ENCODE peak calls at places on chromosome 5, in six cellular contexts. One of them, this sample, is unnamed.

GRCh38 chr5:168585119-168585912 is 6.1 kb upstream of the PANK3 start:
- DNase-seq in CD8-positive, alpha-beta memory T cell: no peak
- DNase-seq in psoas muscle: no peak
- DNase-seq in right lobe of liver: no peak
- DNase-seq in CD4-positive, CD25-positive, alpha-beta regulatory T cell: no peak
- DNase-seq in GM23248: no peak
- DNase-seq in this sample: no peak

GRCh38 chr5:96893342-96893741 is 17.0 kb downstream of the ERAP2 start:
- DNase-seq in CD8-positive, alpha-beta memory T cell: no peak
- DNase-seq in psoas muscle: no peak
- DNase-seq in right lobe of liver: no peak
- DNase-seq in CD4-positive, CD25-positive, alpha-beta regulatory T cell: no peak
- DNase-seq in GM23248: peak; percentile 15
- DNase-seq in this sample: no peak

GRCh38 chr5:16550316-16550952 is 66.4 kb downstream of the RETREG1 start:
- DNase-seq in CD8-positive, alpha-beta memory T cell: no peak
- DNase-seq in psoas muscle: no peak
- DNase-seq in right lobe of liver: no peak
- DNase-seq in CD4-positive, CD25-positive, alpha-beta regulatory T cell: no peak
- DNase-seq in GM23248: peak; percentile 77
- DNase-seq in this sample: no peak

GRCh38 chr5:179869641-179870402 is 11.2 kb upstream of the MRNIP start:
- DNase-seq in CD8-positive, alpha-beta memory T cell: no peak
- DNase-seq in psoas muscle: no peak
- DNase-seq in right lobe of liver: no peak
- DNase-seq in CD4-positive, CD25-positive, alpha-beta regulatory T cell: no peak
- DNase-seq in GM23248: no peak
- DNase-seq in this sample: no peak

GRCh38 chr5:43900974-43901373 is 298.0 kb downstream of the NNT start:
- DNase-seq in CD8-positive, alpha-beta memory T cell: no peak
- DNase-seq in psoas muscle: no peak
- DNase-seq in right lobe of liver: no peak
- DNase-seq in CD4-positive, CD25-positive, alpha-beta regulatory T cell: no peak
- DNase-seq in GM23248: no peak
- DNase-seq in this sample: no peak

GRCh38 chr5:168943485-168943884 is 357.5 kb downstream of the SLIT3 start:
- DNase-seq in CD8-positive, alpha-beta memory T cell: no peak
- DNase-seq in psoas muscle: no peak
- DNase-seq in right lobe of liver: no peak
- DNase-seq in CD4-positive, CD25-positive, alpha-beta regulatory T cell: no peak
- DNase-seq in GM23248: no peak
- DNase-seq in this sample: no peak

GRCh38 chr5:128905225-128906110 is 59.8 kb upstream of the SLC27A6 start:
- DNase-seq in CD8-positive, alpha-beta memory T cell: no peak
- DNase-seq in psoas muscle: no peak
- DNase-seq in right lobe of liver: no peak
- DNase-seq in CD4-positive, CD25-positive, alpha-beta regulatory T cell: peak; percentile 2
- DNase-seq in GM23248: peak; percentile 54
- DNase-seq in this sample: peak; percentile 49

GRCh38 chr5:11902304-11902703 is 1.9 kb downstream of the CTNND2 start:
- DNase-seq in CD8-positive, alpha-beta memory T cell: no peak
- DNase-seq in psoas muscle: no peak
- DNase-seq in right lobe of liver: no peak
- DNase-seq in CD4-positive, CD25-positive, alpha-beta regulatory T cell: no peak
- DNase-seq in GM23248: no peak
- DNase-seq in this sample: no peak

GRCh38 chr5:5266296-5266695 is 126.2 kb downstream of the ADAMTS16 start:
- DNase-seq in CD8-positive, alpha-beta memory T cell: no peak
- DNase-seq in psoas muscle: no peak
- DNase-seq in right lobe of liver: no peak
- DNase-seq in CD4-positive, CD25-positive, alpha-beta regulatory T cell: no peak
- DNase-seq in GM23248: no peak
- DNase-seq in this sample: no peak

GRCh38 chr5:140481758-140482157 is 65.7 kb upstream of the EIF4EBP3 start:
- DNase-seq in CD8-positive, alpha-beta memory T cell: no peak
- DNase-seq in psoas muscle: no peak
- DNase-seq in right lobe of liver: no peak
- DNase-seq in CD4-positive, CD25-positive, alpha-beta regulatory T cell: no peak
- DNase-seq in GM23248: peak; percentile 76
- DNase-seq in this sample: no peak

GRCh38 chr5:89265511-89266169 is 382.7 kb upstream of the MEF2C start:
- DNase-seq in CD8-positive, alpha-beta memory T cell: no peak
- DNase-seq in psoas muscle: no peak
- DNase-seq in right lobe of liver: no peak
- DNase-seq in CD4-positive, CD25-positive, alpha-beta regulatory T cell: no peak
- DNase-seq in GM23248: peak; percentile 87
- DNase-seq in this sample: no peak

GRCh38 chr5:157519579-157520253 is 55.9 kb downstream of the ADAM19 start:
- DNase-seq in CD8-positive, alpha-beta memory T cell: no peak
- DNase-seq in psoas muscle: no peak
- DNase-seq in right lobe of liver: no peak
- DNase-seq in CD4-positive, CD25-positive, alpha-beta regulatory T cell: no peak
- DNase-seq in GM23248: no peak
- DNase-seq in this sample: no peak

GRCh38 chr5:42612997-42613396 is 143.6 kb upstream of the CCDC152 start:
- DNase-seq in CD8-positive, alpha-beta memory T cell: no peak
- DNase-seq in psoas muscle: no peak
- DNase-seq in right lobe of liver: no peak
- DNase-seq in CD4-positive, CD25-positive, alpha-beta regulatory T cell: no peak
- DNase-seq in GM23248: peak; percentile 71
- DNase-seq in this sample: no peak

GRCh38 chr5:72624641-72625236 is 117.5 kb upstream of the ZNF366 start:
- DNase-seq in CD8-positive, alpha-beta memory T cell: no peak
- DNase-seq in psoas muscle: peak; percentile 38
- DNase-seq in right lobe of liver: no peak
- DNase-seq in CD4-positive, CD25-positive, alpha-beta regulatory T cell: no peak
- DNase-seq in GM23248: peak; percentile 75
- DNase-seq in this sample: no peak

GRCh38 chr5:43231977-43232376 is 40.0 kb downstream of the NIM1K start:
- DNase-seq in CD8-positive, alpha-beta memory T cell: no peak
- DNase-seq in psoas muscle: no peak
- DNase-seq in right lobe of liver: peak; percentile 65
- DNase-seq in CD4-positive, CD25-positive, alpha-beta regulatory T cell: no peak
- DNase-seq in GM23248: peak; percentile 13
- DNase-seq in this sample: no peak

GRCh38 chr5:125477586-125477975 is 731.1 kb upstream of the ZNF608 start:
- DNase-seq in CD8-positive, alpha-beta memory T cell: no peak
- DNase-seq in psoas muscle: no peak
- DNase-seq in right lobe of liver: no peak
- DNase-seq in CD4-positive, CD25-positive, alpha-beta regulatory T cell: no peak
- DNase-seq in GM23248: no peak
- DNase-seq in this sample: no peak

GRCh38 chr5:54646285-54647101 is 128.9 kb downstream of the SNX18 start:
- DNase-seq in CD8-positive, alpha-beta memory T cell: peak; percentile 82
- DNase-seq in psoas muscle: peak; percentile 72
- DNase-seq in right lobe of liver: peak; percentile 71
- DNase-seq in CD4-positive, CD25-positive, alpha-beta regulatory T cell: peak; percentile 3
- DNase-seq in GM23248: peak; percentile 73
- DNase-seq in this sample: peak; percentile 63

GRCh38 chr5:10756539-10756938 is 4.5 kb downstream of the DAP start:
- DNase-seq in CD8-positive, alpha-beta memory T cell: no peak
- DNase-seq in psoas muscle: no peak
- DNase-seq in right lobe of liver: no peak
- DNase-seq in CD4-positive, CD25-positive, alpha-beta regulatory T cell: no peak
- DNase-seq in GM23248: peak; percentile 81
- DNase-seq in this sample: no peak

GRCh38 chr5:89437450-89438435 is 554.8 kb upstream of the MEF2C start:
- DNase-seq in CD8-positive, alpha-beta memory T cell: no peak
- DNase-seq in psoas muscle: no peak
- DNase-seq in right lobe of liver: no peak
- DNase-seq in CD4-positive, CD25-positive, alpha-beta regulatory T cell: no peak
- DNase-seq in GM23248: peak; percentile 15
- DNase-seq in this sample: no peak

GRCh38 chr5:130796032-130796431 is 369.0 kb downstream of the HINT1 start:
- DNase-seq in CD8-positive, alpha-beta memory T cell: no peak
- DNase-seq in psoas muscle: no peak
- DNase-seq in right lobe of liver: no peak
- DNase-seq in CD4-positive, CD25-positive, alpha-beta regulatory T cell: no peak
- DNase-seq in GM23248: no peak
- DNase-seq in this sample: no peak

GRCh38 chr5:102958481-102959011 is 161.4 kb downstream of the GIN1 start:
- DNase-seq in CD8-positive, alpha-beta memory T cell: no peak
- DNase-seq in psoas muscle: no peak
- DNase-seq in right lobe of liver: no peak
- DNase-seq in CD4-positive, CD25-positive, alpha-beta regulatory T cell: no peak
- DNase-seq in GM23248: peak; percentile 77
- DNase-seq in this sample: no peak

GRCh38 chr5:61525573-61526142 is 193.6 kb downstream of the ZSWIM6 start:
- DNase-seq in CD8-positive, alpha-beta memory T cell: no peak
- DNase-seq in psoas muscle: no peak
- DNase-seq in right lobe of liver: no peak
- DNase-seq in CD4-positive, CD25-positive, alpha-beta regulatory T cell: no peak
- DNase-seq in GM23248: no peak
- DNase-seq in this sample: no peak

GRCh38 chr5:84255318-84255717 is 129.4 kb downstream of the EDIL3 start:
- DNase-seq in CD8-positive, alpha-beta memory T cell: no peak
- DNase-seq in psoas muscle: no peak
- DNase-seq in right lobe of liver: no peak
- DNase-seq in CD4-positive, CD25-positive, alpha-beta regulatory T cell: no peak
- DNase-seq in GM23248: peak; percentile 74
- DNase-seq in this sample: no peak

GRCh38 chr5:2992806-2993205 is 241.3 kb upstream of the IRX2 start:
- DNase-seq in CD8-positive, alpha-beta memory T cell: no peak
- DNase-seq in psoas muscle: no peak
- DNase-seq in right lobe of liver: no peak
- DNase-seq in CD4-positive, CD25-positive, alpha-beta regulatory T cell: no peak
- DNase-seq in GM23248: no peak
- DNase-seq in this sample: no peak

GRCh38 chr5:119329701-119330100 is 26.1 kb upstream of the TNFAIP8 start:
- DNase-seq in CD8-positive, alpha-beta memory T cell: no peak
- DNase-seq in psoas muscle: no peak
- DNase-seq in right lobe of liver: no peak
- DNase-seq in CD4-positive, CD25-positive, alpha-beta regulatory T cell: no peak
- DNase-seq in GM23248: no peak
- DNase-seq in this sample: no peak

GRCh38 chr5:35478856-35479682 is 138.6 kb upstream of the SPEF2 start:
- DNase-seq in CD8-positive, alpha-beta memory T cell: no peak
- DNase-seq in psoas muscle: no peak
- DNase-seq in right lobe of liver: no peak
- DNase-seq in CD4-positive, CD25-positive, alpha-beta regulatory T cell: no peak
- DNase-seq in GM23248: peak; percentile 72
- DNase-seq in this sample: no peak

GRCh38 chr5:23025604-23026003 is 172.5 kb upstream of the CDH12 start:
- DNase-seq in CD8-positive, alpha-beta memory T cell: no peak
- DNase-seq in psoas muscle: no peak
- DNase-seq in right lobe of liver: no peak
- DNase-seq in CD4-positive, CD25-positive, alpha-beta regulatory T cell: no peak
- DNase-seq in GM23248: no peak
- DNase-seq in this sample: no peak

GRCh38 chr5:76716456-76717157 is 681 bp downstream of the F2R start:
- DNase-seq in CD8-positive, alpha-beta memory T cell: no peak
- DNase-seq in psoas muscle: no peak
- DNase-seq in right lobe of liver: no peak
- DNase-seq in CD4-positive, CD25-positive, alpha-beta regulatory T cell: no peak
- DNase-seq in GM23248: peak; percentile 31
- DNase-seq in this sample: no peak

GRCh38 chr5:83711982-83712601 is 8.6 kb downstream of the HAPLN1 start:
- DNase-seq in CD8-positive, alpha-beta memory T cell: no peak
- DNase-seq in psoas muscle: no peak
- DNase-seq in right lobe of liver: no peak
- DNase-seq in CD4-positive, CD25-positive, alpha-beta regulatory T cell: no peak
- DNase-seq in GM23248: peak; percentile 45
- DNase-seq in this sample: peak; percentile 62

GRCh38 chr5:36712719-36713118 is 106.3 kb downstream of the SLC1A3 start:
- DNase-seq in CD8-positive, alpha-beta memory T cell: no peak
- DNase-seq in psoas muscle: no peak
- DNase-seq in right lobe of liver: no peak
- DNase-seq in CD4-positive, CD25-positive, alpha-beta regulatory T cell: no peak
- DNase-seq in GM23248: no peak
- DNase-seq in this sample: no peak

GRCh38 chr5:144421411-144421810 is 250.7 kb downstream of the KCTD16 start:
- DNase-seq in CD8-positive, alpha-beta memory T cell: no peak
- DNase-seq in psoas muscle: no peak
- DNase-seq in right lobe of liver: no peak
- DNase-seq in CD4-positive, CD25-positive, alpha-beta regulatory T cell: no peak
- DNase-seq in GM23248: peak; percentile 20
- DNase-seq in this sample: no peak

GRCh38 chr5:134503088-134503936 is 22.2 kb upstream of the JADE2 start:
- DNase-seq in CD8-positive, alpha-beta memory T cell: peak; percentile 68
- DNase-seq in psoas muscle: peak; percentile 86
- DNase-seq in right lobe of liver: peak; percentile 75
- DNase-seq in CD4-positive, CD25-positive, alpha-beta regulatory T cell: peak; percentile 14
- DNase-seq in GM23248: peak; percentile 99
- DNase-seq in this sample: peak; percentile 86

GRCh38 chr5:176396330-176396729 is 7.8 kb downstream of the HIGD2A start:
- DNase-seq in CD8-positive, alpha-beta memory T cell: peak; percentile 14
- DNase-seq in psoas muscle: no peak
- DNase-seq in right lobe of liver: no peak
- DNase-seq in CD4-positive, CD25-positive, alpha-beta regulatory T cell: no peak
- DNase-seq in GM23248: no peak
- DNase-seq in this sample: no peak

GRCh38 chr5:132463808-132464154 is 26.8 kb downstream of the IRF1 start:
- DNase-seq in CD8-positive, alpha-beta memory T cell: no peak
- DNase-seq in psoas muscle: no peak
- DNase-seq in right lobe of liver: no peak
- DNase-seq in CD4-positive, CD25-positive, alpha-beta regulatory T cell: no peak
- DNase-seq in GM23248: no peak
- DNase-seq in this sample: no peak
- H3K4me3 ChIP-seq in CD8-positive, alpha-beta memory T cell: peak overlapping the region; percentile 57
- H3K4me3 ChIP-seq in psoas muscle: no peak overlapping the region
- H3K4me3 ChIP-seq in right lobe of liver: peak overlapping the region; percentile 15
- H3K4me3 ChIP-seq in CD4-positive, CD25-positive, alpha-beta regulatory T cell: peak overlapping the region; percentile 63
- H3K4me3 ChIP-seq in GM23248: peak overlapping the region; percentile 50
- H3K4me3 ChIP-seq in this sample: no peak overlapping the region

GRCh38 chr5:145953202-145953601 is 16.8 kb downstream of the SH3RF2 start:
- DNase-seq in CD8-positive, alpha-beta memory T cell: no peak
- DNase-seq in psoas muscle: no peak
- DNase-seq in right lobe of liver: no peak
- DNase-seq in CD4-positive, CD25-positive, alpha-beta regulatory T cell: no peak
- DNase-seq in GM23248: no peak
- DNase-seq in this sample: no peak
- H3K27me3 ChIP-seq in CD8-positive, alpha-beta memory T cell: no peaks in the 10 kb centered on the region
- H3K27me3 ChIP-seq in psoas muscle: no peaks in the 10 kb centered on the region
- H3K27me3 ChIP-seq in right lobe of liver: no peaks in the 10 kb centered on the region
- H3K27me3 ChIP-seq in CD4-positive, CD25-positive, alpha-beta regulatory T cell: no peaks in the 10 kb centered on the region
- H3K27me3 ChIP-seq in GM23248: peaks cover 80% of the 10 kb centered on the region
- H3K27me3 ChIP-seq in this sample: no peaks in the 10 kb centered on the region

DNA sequence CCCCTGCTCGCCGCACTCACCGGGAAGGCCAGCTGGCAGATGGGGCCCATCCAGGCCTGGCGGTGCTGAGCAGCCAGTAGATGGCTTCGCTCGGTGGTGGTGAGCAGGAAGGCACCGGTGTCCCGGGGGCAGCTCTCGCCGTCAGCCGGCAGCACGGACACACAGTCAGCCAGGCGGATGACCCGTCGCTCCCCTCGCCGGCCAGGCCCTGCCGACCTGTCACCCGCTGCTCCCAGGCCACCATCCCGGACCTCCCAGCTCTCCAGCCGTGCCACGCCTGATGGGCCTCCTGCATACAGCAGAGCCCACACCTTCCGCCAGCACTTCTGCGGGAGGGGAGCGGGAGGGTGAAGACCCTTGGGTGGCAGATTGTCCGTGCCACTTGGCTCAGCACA is 1.4 kb downstream of the DOK3 start:
- DNase-seq in CD8-positive, alpha-beta memory T cell: peak; percentile 43
- DNase-seq in psoas muscle: no peak
- DNase-seq in right lobe of liver: peak; percentile 60
- DNase-seq in CD4-positive, CD25-positive, alpha-beta regulatory T cell: no peak
- DNase-seq in GM23248: no peak
- DNase-seq in this sample: no peak
- H3K4me3 ChIP-seq in CD8-positive, alpha-beta memory T cell: no peak overlapping the region
- H3K4me3 ChIP-seq in psoas muscle: peak overlapping the region; percentile 54
- H3K4me3 ChIP-seq in right lobe of liver: peak overlapping the region; percentile 20
- H3K4me3 ChIP-seq in CD4-positive, CD25-positive, alpha-beta regulatory T cell: no peak overlapping the region
- H3K4me3 ChIP-seq in GM23248: no peak overlapping the region
- H3K4me3 ChIP-seq in this sample: peak overlapping the region; percentile 47

GRCh38 chr5:132493241-132493640 is 2.7 kb upstream of the IRF1 start:
- DNase-seq in CD8-positive, alpha-beta memory T cell: no peak
- DNase-seq in psoas muscle: no peak
- DNase-seq in right lobe of liver: no peak
- DNase-seq in CD4-positive, CD25-positive, alpha-beta regulatory T cell: no peak
- DNase-seq in GM23248: no peak
- DNase-seq in this sample: no peak
- H3K27me3 ChIP-seq in CD8-positive, alpha-beta memory T cell: no peaks in the 10 kb centered on the region
- H3K27me3 ChIP-seq in psoas muscle: no peaks in the 10 kb centered on the region
- H3K27me3 ChIP-seq in right lobe of liver: no peaks in the 10 kb centered on the region
- H3K27me3 ChIP-seq in CD4-positive, CD25-positive, alpha-beta regulatory T cell: no peaks in the 10 kb centered on the region
- H3K27me3 ChIP-seq in GM23248: no peaks in the 10 kb centered on the region
- H3K27me3 ChIP-seq in this sample: no peaks in the 10 kb centered on the region

This sample was measured in adrenal gland.